ENCODE peak calls at places on chromosomes 3 and 15, in ten cellular contexts. J, F, H, B, X, I, E, C, U and D are unnamed samples.

GRCh38 chr3:105470851-105471250 is 104.1 kb downstream of the ALCAM start:
- DNase-seq in F (no peak), H (no peak), C (no peak), J (no peak), U (no peak), B (no peak), X (no peak), I (no peak), E (no peak), D (no peak)

GRCh38 chr3:38690185-38690584 is 40.7 kb upstream of the SCN5A start:
- DNase-seq in H (no peak), F (no peak), J (no peak), B (no peak), I (no peak), C (no peak), U (no peak), E (no peak), X (no peak), D (no peak)

GRCh38 chr3:147398841-147399534 is 7.4 kb downstream of the ZIC4 start:
- DNase-seq in E (no peak), J (no peak), X (no peak), H (no peak), I (no peak), B (no peak), C (no peak), F (no peak), U (no peak), D (no peak)

GRCh38 chr3:35043040-35043439 is 596.3 kb upstream of the ARPP21 start:
- DNase-seq in F (no peak), I (no peak), U (no peak), J (no peak), C (no peak), H (no peak), B (no peak), E (no peak), X (no peak), D (no peak)

GRCh38 chr3:71541313-71541712 is 42.2 kb downstream of the FOXP1 start:
- DNase-seq in C (no peak), H (no peak), E (peak; percentile 23), X (no peak), B (no peak), J (no peak), F (no peak), U (no peak), I (no peak), D (no peak)

GRCh38 chr3:68428495-68428894 is 503.9 kb downstream of the TAFA4 start:
- DNase-seq in B (no peak), F (no peak), H (no peak), J (no peak), C (no peak), I (no peak), U (no peak), E (no peak), X (no peak), D (no peak)

GRCh38 chr3:10387881-10388621 is 67.1 kb upstream of the SEC13 start:
- DNase-seq in F (no peak), E (no peak), U (no peak), J (no peak), H (no peak), C (no peak), B (no peak), I (no peak), X (no peak), D (no peak)

GRCh38 chr3:160179906-160180305 is 45.3 kb upstream of the C3orf80 start:
- DNase-seq in X (no peak), H (no peak), I (no peak), U (no peak), J (no peak), B (no peak), C (no peak), E (no peak), F (no peak), D (no peak)

GRCh38 chr3:81723732-81724313 is 37.6 kb downstream of the GBE1 start:
- DNase-seq in I (no peak), U (no peak), F (peak; percentile 11), C (no peak), X (no peak), J (peak; percentile 34), H (no peak), B (no peak), E (peak; percentile 29), D (no peak)

GRCh38 chr3:181724432-181724740 is 12.7 kb downstream of the SOX2 start:
- DNase-seq in X (no peak), U (no peak), E (no peak), B (no peak), C (no peak), F (no peak), I (no peak), J (no peak), H (no peak), D (no peak)

GRCh38 chr3:197854596-197855343 is 63.7 kb downstream of the LRCH3 start:
- DNase-seq in U (no peak), J (no peak), X (no peak), E (no peak), H (no peak), C (no peak), F (no peak), I (no peak), B (no peak), D (peak; percentile 82)

GRCh38 chr3:88452228-88452627 is 302.5 kb downstream of the C3orf38 start:
- DNase-seq in H (no peak), B (no peak), X (no peak), F (no peak), J (no peak), I (no peak), E (no peak), C (no peak), U (no peak), D (no peak)

GRCh38 chr3:46386206-46386605 is 15.5 kb downstream of the CCR5 start:
- DNase-seq in E (peak; percentile 44), I (no peak), X (no peak), F (no peak), B (no peak), J (no peak), H (no peak), U (no peak), C (no peak), D (peak; percentile 35)

GRCh38 chr3:98564282-98565005 is 29.0 kb downstream of the CPOX start:
- DNase-seq in H (no peak), J (no peak), U (no peak), B (no peak), X (no peak), I (no peak), C (no peak), E (no peak), F (no peak), D (no peak)

GRCh38 chr15:82046668-82047492 is 1.1 kb upstream of the MEX3B start:
- DNase-seq in I (peak; percentile 86), U (peak; percentile 92), J (peak; percentile 87), H (peak; percentile 96), C (peak; percentile 92), X (peak; percentile 89), F (peak; percentile 87), B (peak; percentile 88), E (peak; percentile 94), D (peak; percentile 83)
- TF ChIP-seq POLR2A in I (no peak), U (peak; percentile 66), J (peak; percentile 28), H (no peak), C (peak; percentile 75), X (peak; percentile 28), F (peak; percentile 27), B (peak; percentile 14), E (peak; percentile 75), D (peak; percentile 42)

DNA sequence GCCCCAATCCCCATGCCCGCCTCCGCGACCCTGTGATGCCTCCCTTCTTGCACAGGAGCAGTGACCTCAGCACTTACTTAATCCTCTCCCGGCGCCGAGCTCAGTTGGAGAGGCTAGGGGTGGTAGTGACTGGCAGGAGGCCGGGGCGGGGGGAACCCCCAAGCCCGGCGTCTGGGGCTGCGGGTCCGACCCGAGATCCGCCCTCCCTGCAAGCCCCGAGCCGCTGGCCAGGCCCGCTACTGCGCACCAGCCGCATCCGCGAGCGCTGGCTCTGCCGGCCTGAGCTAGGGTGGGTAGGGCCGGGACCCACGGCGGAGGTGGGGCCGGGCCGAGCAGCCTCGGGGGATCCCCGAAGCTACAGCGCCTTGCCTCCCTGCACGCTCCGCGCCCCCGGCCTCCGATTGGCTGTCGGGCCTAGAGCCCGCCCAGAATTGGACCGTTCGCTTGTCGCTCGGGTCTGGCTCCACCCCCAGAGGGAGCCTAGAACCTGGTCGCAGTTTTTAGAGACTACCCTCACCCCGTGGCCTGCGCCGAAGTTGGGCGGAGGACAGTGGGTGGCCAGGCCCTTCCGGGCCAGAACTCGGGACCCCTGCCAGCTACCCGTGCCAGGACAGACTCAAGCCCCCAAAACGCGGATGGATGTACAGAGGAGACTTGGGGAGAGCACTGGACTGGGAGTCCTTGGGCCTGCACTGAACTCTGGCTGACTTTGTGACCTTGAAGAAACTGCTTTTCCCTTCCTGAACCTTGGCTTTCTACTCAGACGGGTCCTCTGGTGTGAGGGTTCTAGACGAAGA is at the start of gene C3orf18:
- DNase-seq in E (peak; percentile 91), B (peak; percentile 95), I (peak; percentile 95), C (peak; percentile 95), X (peak; percentile 92), U (peak; percentile 95), J (peak; percentile 94), H (peak; percentile 100), F (peak; percentile 91), D (peak; percentile 88)
- TF ChIP-seq POLR2A in E (no peak), B (peak; percentile 41), I (no peak), C (peak; percentile 41), X (peak; percentile 12), U (peak; percentile 60), J (peak; percentile 26), H (no peak), F (no peak), D (peak; percentile 14)

DNA sequence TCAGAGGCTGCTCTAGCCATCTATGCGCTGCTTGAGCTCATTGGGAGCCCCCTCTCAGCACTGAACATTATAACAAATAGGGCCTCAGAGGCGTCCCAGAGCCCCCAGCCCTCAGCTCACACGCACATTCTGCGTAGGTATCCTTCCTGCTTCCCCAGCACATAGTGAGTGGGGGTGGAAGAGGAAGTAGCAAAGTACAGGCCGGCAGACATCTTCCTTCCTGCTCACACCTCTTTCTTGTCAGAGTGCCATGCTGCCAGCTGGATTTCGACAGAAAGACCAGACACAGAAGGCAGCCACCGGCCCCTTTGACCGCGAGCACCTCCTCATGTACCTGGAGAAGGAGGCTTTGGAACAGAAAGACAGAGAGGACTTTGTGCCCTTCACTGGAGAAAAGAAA is 16.6 kb downstream of the TMOD2 start:
- DNase-seq in X (no peak), J (peak; percentile 25), E (no peak), H (no peak), C (no peak), U (no peak), F (no peak), B (no peak), I (no peak), D (no peak)
- TF ChIP-seq POLR2A in X (no peak), J (no peak), E (no peak), H (no peak), C (no peak), U (no peak), F (no peak), B (no peak), I (no peak), D (no peak)

DNA sequence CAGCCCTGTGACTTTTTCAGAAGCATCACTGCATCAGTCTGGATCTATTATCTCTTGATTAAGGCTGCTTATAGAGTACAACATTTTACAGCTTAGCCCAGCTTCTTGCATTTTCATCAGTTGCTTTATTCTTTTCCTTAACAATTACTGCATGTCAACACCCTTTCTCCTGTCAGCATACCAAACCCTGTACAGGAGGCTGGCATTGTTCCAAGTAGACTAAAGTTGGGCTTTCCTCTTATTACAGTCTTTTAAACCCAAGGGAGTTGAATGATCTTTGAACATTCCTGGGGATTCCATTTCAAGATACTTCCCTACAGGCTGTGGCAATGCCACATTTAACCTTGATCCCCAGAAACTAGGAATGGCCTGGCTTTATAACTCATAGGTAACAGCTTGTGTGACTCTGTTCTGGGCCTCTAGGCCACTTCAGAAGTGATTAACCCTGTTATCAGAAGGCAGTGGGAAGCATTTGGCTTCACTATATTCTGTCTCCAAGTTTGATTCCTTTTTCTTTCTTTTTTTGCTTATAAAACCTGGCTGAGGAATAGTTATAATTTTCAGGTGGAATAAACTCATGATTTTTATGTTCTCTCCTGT is 182.9 kb downstream of the KCNMB2 start:
- DNase-seq in X (no peak), C (no peak), H (no peak), I (no peak), E (no peak), U (no peak), F (no peak), B (peak; percentile 8), J (no peak), D (no peak)
- TF ChIP-seq POLR2A in X (no peak), C (no peak), H (no peak), I (no peak), E (no peak), U (no peak), F (no peak), B (no peak), J (no peak), D (no peak)